ENCODE peak calls at places on chromosomes 5 and 9, in five cellular contexts. G, L, S, V and Y are unnamed samples.

GRCh38 chr5:120938604-120939003 is 474.5 kb downstream of the PRR16 start:
- DNase-seq in G (no peak), L (no peak), S (no peak), V (no peak), Y (no peak)

GRCh38 chr5:177100714-177101121 is 14.0 kb downstream of the FGFR4 start:
- DNase-seq in G (no peak), L (no peak), S (no peak), V (no peak), Y (peak)

GRCh38 chr5:169893586-169893985 is 86.7 kb downstream of the INSYN2B start:
- DNase-seq in G (no peak), L (peak), S (no peak), V (no peak), Y (peak)

GRCh38 chr5:151550146-151550545 is 41.0 kb downstream of the FAT2 start:
- DNase-seq in G (no peak), L (no peak), S (no peak), V (no peak), Y (no peak)

GRCh38 chr9:5708414-5708813 is 79.5 kb downstream of the RIC1 start:
- DNase-seq in G (no peak), L (peak), S (no peak), V (no peak), Y (no peak)

GRCh38 chr9:120454427-120454826 is 125.5 kb downstream of the CDK5RAP2 start:
- DNase-seq in G (no peak), L (no peak), S (no peak), V (no peak), Y (no peak)

GRCh38 chr5:145072880-145073279 is 762.3 kb downstream of the PRELID2 start:
- DNase-seq in G (no peak), L (no peak), S (no peak), V (peak), Y (no peak)

GRCh38 chr9:136268318-136268717 is 22.7 kb upstream of the QSOX2 start:
- DNase-seq in G (no peak), L (peak), S (no peak), V (no peak), Y (no peak)

GRCh38 chr9:37295796-37296195 is 126.7 kb upstream of the GRHPR start:
- DNase-seq in G (no peak), L (no peak), S (no peak), V (no peak), Y (no peak)

GRCh38 chr9:133200631-133201030 is 8.4 kb downstream of the OBP2B start:
- DNase-seq in G (no peak), L (no peak), S (no peak), V (no peak), Y (no peak)

GRCh38 chr5:116371935-116372334 is 202.7 kb downstream of the SEMA6A start:
- DNase-seq in G (no peak), L (no peak), S (no peak), V (no peak), Y (no peak)

GRCh38 chr5:111551569-111552275 is 39.4 kb upstream of the STARD4 start:
- DNase-seq in G (no peak), L (peak), S (no peak), V (peak), Y (no peak)

GRCh38 chr9:121888438-121888775 is 204.7 kb downstream of the TTLL11 start:
- DNase-seq in G (no peak), L (peak), S (peak), V (peak), Y (peak)

GRCh38 chr9:101457003-101457402 is 21.4 kb upstream of the ALDOB start:
- DNase-seq in G (no peak), L (no peak), S (no peak), V (no peak), Y (no peak)

GRCh38 chr9:35905912-35906679 is at the start of gene HRCT1:
- DNase-seq in G (peak), L (peak), S (peak), V (peak), Y (peak)

GRCh38 chr9:111186021-111186420 is 144.0 kb downstream of the OR2K2 start:
- DNase-seq in G (no peak), L (no peak), S (no peak), V (no peak), Y (no peak)

GRCh38 chr5:43007911-43008368 is 32.2 kb downstream of the ANXA2R start:
- DNase-seq in G (peak), L (peak), S (peak), V (peak), Y (peak)

GRCh38 chr5:169591636-169592035 is 8.1 kb downstream of the SPDL1 start:
- DNase-seq in G (no peak), L (peak), S (peak), V (peak), Y (no peak)

GRCh38 chr5:81195334-81195929 is 37.7 kb upstream of the CKMT2 start:
- DNase-seq in G (no peak), L (peak), S (no peak), V (no peak), Y (no peak)

GRCh38 chr5:154196955-154197652 is 6.6 kb downstream of the GALNT10 start:
- DNase-seq in G (no peak), L (peak), S (peak), V (peak), Y (no peak)

GRCh38 chr9:38107811-38108304 is 38.8 kb upstream of the SHB start:
- DNase-seq in G (no peak), L (no peak), S (no peak), V (no peak), Y (no peak)

GRCh38 chr9:68780735-68781134 is 75.7 kb downstream of the PIP5K1B start:
- DNase-seq in G (no peak), L (peak), S (no peak), V (peak), Y (no peak)

GRCh38 chr5:56048124-56048523 is 53.4 kb upstream of the IL6ST start:
- DNase-seq in G (no peak), L (no peak), S (no peak), V (no peak), Y (no peak)

GRCh38 chr5:33675958-33676464 is 215.8 kb downstream of the ADAMTS12 start:
- DNase-seq in G (no peak), L (no peak), S (no peak), V (no peak), Y (no peak)

GRCh38 chr5:83589786-83590185 is 118.2 kb downstream of the VCAN start:
- DNase-seq in G (no peak), L (no peak), S (no peak), V (no peak), Y (no peak)

GRCh38 chr9:130199605-130200004 is 27.4 kb downstream of the NCS1 start:
- DNase-seq in G (no peak), L (peak), S (no peak), V (peak), Y (peak)

DNA sequence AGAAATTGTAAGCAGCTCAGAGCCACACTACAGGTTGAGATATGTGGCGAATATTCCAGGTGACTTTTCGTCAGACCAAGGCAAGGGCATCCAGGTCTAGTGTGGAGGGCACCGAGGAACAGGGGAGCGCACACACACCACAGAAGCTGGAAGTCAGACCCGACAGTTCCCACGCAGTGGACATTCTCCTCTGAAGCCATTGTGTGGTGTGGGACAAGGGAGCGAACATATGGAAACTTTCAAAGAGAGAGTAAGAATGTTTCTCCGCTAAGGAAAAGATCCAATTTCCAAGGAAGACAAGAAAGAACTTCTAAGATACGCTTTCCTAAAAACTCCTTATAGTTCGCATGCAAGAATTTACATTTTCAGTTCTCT is 141.4 kb upstream of the OTULINL start:
- DNase-seq in G (no peak), L (no peak), S (no peak), V (no peak), Y (no peak)
- H3K4me3 ChIP-seq in G (peak), L (peak), S (peak), V (peak), Y (peak)

GRCh38 chr9:92236465-92236864 is 57.0 kb downstream of the IARS1 start:
- DNase-seq in G (no peak), L (no peak), S (no peak), V (no peak), Y (no peak)
- H3K4me3 ChIP-seq in G (no peak), L (no peak), S (no peak), V (no peak), Y (no peak)

GRCh38 chr5:14268236-14268701 is 125.1 kb downstream of the TRIO start:
- DNase-seq in G (no peak), L (peak), S (peak), V (peak), Y (peak)
- H3K4me3 ChIP-seq in G (no peak), L (no peak), S (no peak), V (no peak), Y (no peak)

GRCh38 chr9:15529566-15530324 is 19.0 kb upstream of the PSIP1 start:
- DNase-seq in G (no peak), L (no peak), S (no peak), V (no peak), Y (no peak)
- H3K4me3 ChIP-seq in G (no peak), L (no peak), S (no peak), V (no peak), Y (no peak)

GRCh38 chr5:174504266-174504726 is 220.1 kb upstream of the MSX2 start:
- DNase-seq in G (no peak), L (peak), S (no peak), V (no peak), Y (no peak)
- H3K4me3 ChIP-seq in G (no peak), L (peak), S (no peak), V (no peak), Y (no peak)

GRCh38 chr5:132102101-132102701 is 28.6 kb downstream of the CSF2 start:
- DNase-seq in G (no peak), L (no peak), S (no peak), V (peak), Y (no peak)

GRCh38 chr5:132102944-132103343 is 29.4 kb downstream of the CSF2 start:
- DNase-seq in G (no peak), L (no peak), S (no peak), V (no peak), Y (no peak)

GRCh38 chr5:132103969-132104391 is 30.4 kb downstream of the CSF2 start:
- DNase-seq in G (no peak), L (no peak), S (no peak), V (no peak), Y (peak)

GRCh38 chr5:132104561-132104960 is 31.0 kb downstream of the CSF2 start:
- DNase-seq in G (no peak), L (no peak), S (no peak), V (no peak), Y (peak)

DNA sequence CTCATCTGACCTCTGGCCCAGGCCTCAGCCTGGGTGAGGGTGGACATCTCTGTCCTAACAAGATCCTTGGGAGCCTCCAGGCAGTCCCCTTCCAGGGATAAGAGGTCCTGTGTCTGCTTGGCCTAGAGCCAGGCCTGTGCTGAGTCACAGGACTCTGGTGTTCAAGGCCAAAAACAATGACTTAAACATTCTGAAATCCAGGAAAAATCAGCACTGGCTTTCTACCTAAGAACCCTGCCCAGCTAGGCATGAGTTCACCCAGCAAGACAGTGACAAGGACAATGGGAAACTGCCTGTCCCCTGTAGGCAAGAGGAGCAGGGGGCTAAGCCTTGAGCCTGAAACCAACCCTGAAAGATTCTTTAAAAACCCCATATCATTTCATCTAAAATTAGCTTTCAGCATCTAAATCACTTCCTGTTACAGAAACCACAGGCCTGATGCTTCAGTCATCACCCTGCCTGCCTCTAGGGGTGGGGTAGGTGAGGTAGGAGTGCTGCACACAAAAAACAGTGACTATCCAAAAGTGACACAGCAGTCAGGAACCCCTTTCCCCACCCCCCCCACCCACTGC is 29.9 kb downstream of the CSF2 start:
- DNase-seq in G (peak), L (peak), S (peak), V (peak), Y (peak)
- H3K4me3 ChIP-seq in G (no peak), L (no peak), S (no peak), V (no peak), Y (no peak)